ENCODE peak calls at places on chromosome 19, in four cellular contexts. One of them, this sample, is unnamed.

GRCh38 chr19:3644351-3645066 is 17.9 kb upstream of the CACTIN start:
- DNase-seq in ascending aorta: no peak
- DNase-seq in HS-5: no peak
- DNase-seq in kidney glomerular epithelial cell: no peak
- DNase-seq in this sample: no peak

GRCh38 chr19:17479325-17479791 is 9.0 kb downstream of the SLC27A1 start:
- DNase-seq in ascending aorta: no peak
- DNase-seq in HS-5: peak
- DNase-seq in kidney glomerular epithelial cell: no peak
- DNase-seq in this sample: no peak

GRCh38 chr19:9323557-9323918 is 441 bp upstream of the ZNF559 start:
- DNase-seq in ascending aorta: peak
- DNase-seq in HS-5: peak
- DNase-seq in kidney glomerular epithelial cell: peak
- DNase-seq in this sample: peak

GRCh38 chr19:51098366-51099069 is 9.7 kb downstream of the CTU1 start:
- DNase-seq in ascending aorta: no peak
- DNase-seq in HS-5: no peak
- DNase-seq in kidney glomerular epithelial cell: no peak
- DNase-seq in this sample: peak

GRCh38 chr19:18685597-18686164 is 2.2 kb downstream of the CRTC1 start:
- DNase-seq in ascending aorta: no peak
- DNase-seq in HS-5: no peak
- DNase-seq in kidney glomerular epithelial cell: no peak
- DNase-seq in this sample: no peak

GRCh38 chr19:45522010-45522941 is 15.0 kb downstream of the VASP start:
- DNase-seq in ascending aorta: no peak
- DNase-seq in HS-5: no peak
- DNase-seq in kidney glomerular epithelial cell: no peak
- DNase-seq in this sample: no peak

GRCh38 chr19:37955986-37956385 is 49.0 kb downstream of the SIPA1L3 start:
- DNase-seq in ascending aorta: no peak
- DNase-seq in HS-5: no peak
- DNase-seq in kidney glomerular epithelial cell: no peak
- DNase-seq in this sample: no peak

GRCh38 chr19:42150940-42151339 is 18.7 kb upstream of the POU2F2 start:
- DNase-seq in ascending aorta: no peak
- DNase-seq in HS-5: no peak
- DNase-seq in kidney glomerular epithelial cell: no peak
- DNase-seq in this sample: no peak

GRCh38 chr19:44752816-44753618 is 4.5 kb downstream of the BCL3 start:
- DNase-seq in ascending aorta: peak
- DNase-seq in HS-5: no peak
- DNase-seq in kidney glomerular epithelial cell: peak
- DNase-seq in this sample: peak

GRCh38 chr19:518292-519231 is 11.3 kb downstream of the TPGS1 start:
- DNase-seq in ascending aorta: no peak
- DNase-seq in HS-5: no peak
- DNase-seq in kidney glomerular epithelial cell: no peak
- DNase-seq in this sample: peak

GRCh38 chr19:2280633-2281264 is 1.2 kb downstream of the PEAK3 start:
- DNase-seq in ascending aorta: no peak
- DNase-seq in HS-5: no peak
- DNase-seq in kidney glomerular epithelial cell: no peak
- DNase-seq in this sample: no peak

GRCh38 chr19:19652482-19653295 is 9.2 kb upstream of the GMIP start:
- DNase-seq in ascending aorta: no peak
- DNase-seq in HS-5: no peak
- DNase-seq in kidney glomerular epithelial cell: no peak
- DNase-seq in this sample: no peak

GRCh38 chr19:32201661-32202060 is 143.7 kb upstream of the ZNF507 start:
- DNase-seq in ascending aorta: no peak
- DNase-seq in HS-5: no peak
- DNase-seq in kidney glomerular epithelial cell: no peak
- DNase-seq in this sample: no peak

GRCh38 chr19:44747739-44748425 is 626 bp upstream of the BCL3 start:
- DNase-seq in ascending aorta: no peak
- DNase-seq in HS-5: no peak
- DNase-seq in kidney glomerular epithelial cell: peak
- DNase-seq in this sample: peak

GRCh38 chr19:50669319-50670101 is 20.3 kb downstream of the C19orf81 start:
- DNase-seq in ascending aorta: no peak
- DNase-seq in HS-5: no peak
- DNase-seq in kidney glomerular epithelial cell: no peak
- DNase-seq in this sample: peak

GRCh38 chr19:8377598-8377997 is 12.6 kb upstream of the RAB11B start:
- DNase-seq in ascending aorta: no peak
- DNase-seq in HS-5: no peak
- DNase-seq in kidney glomerular epithelial cell: no peak
- DNase-seq in this sample: no peak

GRCh38 chr19:17604372-17605025 is 49.0 kb downstream of the COLGALT1 start:
- DNase-seq in ascending aorta: no peak
- DNase-seq in HS-5: no peak
- DNase-seq in kidney glomerular epithelial cell: no peak
- DNase-seq in this sample: no peak

GRCh38 chr19:1074512-1075283 is 7.7 kb downstream of the ARHGAP45 start:
- DNase-seq in ascending aorta: no peak
- DNase-seq in HS-5: no peak
- DNase-seq in kidney glomerular epithelial cell: no peak
- DNase-seq in this sample: peak

GRCh38 chr19:47229674-47230121 is 1.3 kb downstream of the BBC3 start:
- DNase-seq in ascending aorta: no peak
- DNase-seq in HS-5: no peak
- DNase-seq in kidney glomerular epithelial cell: peak
- DNase-seq in this sample: no peak

GRCh38 chr19:47027586-47028371 is 8.1 kb downstream of the NPAS1 start:
- DNase-seq in ascending aorta: no peak
- DNase-seq in HS-5: no peak
- DNase-seq in kidney glomerular epithelial cell: no peak
- DNase-seq in this sample: no peak

GRCh38 chr19:56725829-56726424 is 54.4 kb upstream of the ZNF835 start:
- DNase-seq in ascending aorta: no peak
- DNase-seq in HS-5: no peak
- DNase-seq in kidney glomerular epithelial cell: peak
- DNase-seq in this sample: no peak

GRCh38 chr19:41328818-41329220 is 18.8 kb downstream of the CCDC97 start:
- DNase-seq in ascending aorta: no peak
- DNase-seq in HS-5: no peak
- DNase-seq in kidney glomerular epithelial cell: no peak
- DNase-seq in this sample: no peak

GRCh38 chr19:44552324-44552723 is 22.8 kb upstream of the CEACAM20 start:
- DNase-seq in ascending aorta: no peak
- DNase-seq in HS-5: no peak
- DNase-seq in kidney glomerular epithelial cell: no peak
- DNase-seq in this sample: no peak

GRCh38 chr19:45779231-45780145 is 2.8 kb downstream of the DMPK start:
- DNase-seq in ascending aorta: no peak
- DNase-seq in HS-5: no peak
- DNase-seq in kidney glomerular epithelial cell: peak
- DNase-seq in this sample: peak

GRCh38 chr19:14030997-14031718 is 404 bp upstream of the IL27RA start:
- DNase-seq in ascending aorta: no peak
- DNase-seq in HS-5: no peak
- DNase-seq in kidney glomerular epithelial cell: no peak
- DNase-seq in this sample: no peak

GRCh38 chr19:48415395-48415794 is 21.9 kb downstream of the GRIN2D start:
- DNase-seq in ascending aorta: peak
- DNase-seq in HS-5: no peak
- DNase-seq in kidney glomerular epithelial cell: no peak
- DNase-seq in this sample: peak

GRCh38 chr19:18274776-18275356 is 614 bp upstream of the IQCN start:
- DNase-seq in ascending aorta: peak
- DNase-seq in HS-5: peak
- DNase-seq in kidney glomerular epithelial cell: peak
- DNase-seq in this sample: no peak